ENCODE peak calls at places on chromosomes 5 and 9, in seven cellular contexts. U, K, F, S, T, X and R are unnamed samples.
A peak's percentile ranks its signal among the peaks of the same experiment; 100 is the strongest.

GRCh38 chr9:134412298-134412711 is 86.0 kb downstream of the RXRA start:
- DNase-seq in T (no peak), U (no peak), K (peak; percentile 37), F (no peak), S (no peak), X (no peak), R (no peak)

GRCh38 chr9:132877818-132878694 is at the start of gene AK8:
- DNase-seq in F (peak; percentile 92), X (peak; percentile 82), K (peak; percentile 33), S (peak; percentile 92), T (peak; percentile 81), U (peak; percentile 74), R (peak; percentile 55)

GRCh38 chr5:133236541-133236951 is 184.7 kb downstream of the HSPA4 start:
- DNase-seq in F (no peak), X (no peak), T (no peak), U (no peak), K (no peak), S (no peak), R (no peak)

GRCh38 chr9:78146241-78146640 is 89.6 kb upstream of the CEP78 start:
- DNase-seq in K (no peak), F (no peak), X (no peak), U (no peak), T (no peak), S (no peak), R (no peak)

GRCh38 chr9:131670247-131670681 is 69.6 kb downstream of the RAPGEF1 start:
- DNase-seq in X (no peak), F (no peak), T (no peak), U (peak; percentile 67), S (no peak), K (peak; percentile 67), R (no peak)

GRCh38 chr5:159874308-159874707 is 42.0 kb upstream of the ADRA1B start:
- DNase-seq in K (no peak), U (no peak), S (no peak), T (no peak), F (no peak), X (no peak), R (peak; percentile 73)

GRCh38 chr5:40429258-40430111 is 250.2 kb upstream of the PTGER4 start:
- DNase-seq in T (no peak), F (no peak), K (peak; percentile 27), U (no peak), X (peak; percentile 44), S (no peak), R (no peak)

GRCh38 chr5:118711727-118712126 is 276.6 kb downstream of the DTWD2 start:
- DNase-seq in K (no peak), U (no peak), T (no peak), F (no peak), S (no peak), X (no peak), R (no peak)

GRCh38 chr9:9612270-9612669 is 1000.5 kb downstream of the PTPRD start:
- DNase-seq in S (no peak), T (no peak), K (no peak), F (no peak), X (no peak), U (peak; percentile 7), R (no peak)

GRCh38 chr9:13088734-13089427 is 190.6 kb downstream of the MPDZ start:
- DNase-seq in K (no peak), T (peak; percentile 59), F (no peak), X (peak; percentile 75), U (peak; percentile 7), S (no peak), R (peak; percentile 14)

GRCh38 chr5:112492291-112492690 is 73.2 kb upstream of the EPB41L4A start:
- DNase-seq in F (no peak), X (peak; percentile 70), K (no peak), T (peak; percentile 14), U (peak; percentile 45), S (no peak), R (peak; percentile 64)

GRCh38 chr5:77210091-77211012 is at the start of gene PDE8B:
- DNase-seq in F (peak; percentile 71), S (peak; percentile 75), U (no peak), T (no peak), K (no peak), X (no peak), R (no peak)

GRCh38 chr5:35096209-35096608 is 48.5 kb upstream of the AGXT2 start:
- DNase-seq in S (no peak), K (no peak), X (peak; percentile 8), F (no peak), U (no peak), T (no peak), R (no peak)

GRCh38 chr9:111805262-111805661 is 10.5 kb upstream of the SHOC1 start:
- DNase-seq in X (no peak), S (no peak), T (no peak), U (no peak), F (no peak), K (no peak), R (no peak)

GRCh38 chr5:114010362-114010761 is 351.5 kb upstream of the KCNN2 start:
- DNase-seq in S (no peak), F (no peak), T (no peak), K (no peak), X (peak; percentile 68), U (no peak), R (no peak)

GRCh38 chr9:112743216-112743835 is 7.2 kb upstream of the SNX30 start:
- DNase-seq in F (no peak), S (no peak), U (no peak), K (no peak), T (no peak), X (no peak), R (no peak)

GRCh38 chr9:112006361-112007020 is 109.9 kb downstream of the UGCG start:
- DNase-seq in K (no peak), T (no peak), X (no peak), U (no peak), S (no peak), F (no peak), R (no peak)

GRCh38 chr5:33576726-33577620 is 136.2 kb downstream of the TARS1 start:
- DNase-seq in U (no peak), K (no peak), S (no peak), X (no peak), T (no peak), F (no peak), R (no peak)

GRCh38 chr9:110691002-110691549 is 22.5 kb downstream of the MUSK start:
- DNase-seq in F (no peak), T (no peak), S (no peak), U (no peak), K (no peak), X (peak; percentile 7), R (no peak)

GRCh38 chr5:1011226-1011631 is 2.6 kb downstream of the NKD2 start:
- DNase-seq in X (peak; percentile 28), F (peak; percentile 75), S (peak; percentile 68), T (no peak), U (peak; percentile 36), K (peak; percentile 6), R (no peak)

GRCh38 chr5:6194906-6195612 is 183.3 kb downstream of the MED10 start:
- DNase-seq in X (no peak), K (no peak), S (no peak), U (no peak), F (no peak), T (no peak), R (no peak)

GRCh38 chr9:93093449-93094293 is 2.3 kb upstream of the CARD19 start:
- DNase-seq in K (peak; percentile 17), X (no peak), S (peak; percentile 71), F (peak; percentile 84), U (peak; percentile 42), T (no peak), R (no peak)

GRCh38 chr5:66312291-66312690 is 168.2 kb downstream of the SREK1 start:
- DNase-seq in X (no peak), S (no peak), F (no peak), U (no peak), T (no peak), K (no peak), R (no peak)

DNA sequence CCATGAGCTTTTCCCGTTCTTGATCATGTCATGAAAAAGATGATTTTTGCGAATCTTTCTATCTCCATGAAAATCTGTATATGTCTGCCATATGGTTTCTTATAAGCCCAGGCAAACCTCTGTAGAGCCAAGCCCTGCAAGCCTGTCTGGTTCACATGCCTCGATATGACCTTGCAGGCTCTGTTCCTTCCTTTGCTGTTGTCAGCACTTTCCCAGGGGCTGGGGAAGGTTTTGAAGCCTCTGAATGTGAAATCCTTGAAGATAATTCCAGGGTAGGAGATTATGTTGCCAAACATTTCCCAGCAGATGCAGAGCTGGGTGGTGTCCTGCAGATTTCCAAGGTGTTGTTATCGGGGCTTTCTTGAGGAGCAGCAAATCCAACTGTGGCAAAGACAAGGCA is 60.6 kb upstream of the RPS23 start:
- DNase-seq in S (no peak), T (no peak), U (no peak), X (peak; percentile 26), K (no peak), F (no peak), R (no peak)
- H3K27ac ChIP-seq in S (no peak overlapping the region), T (no peak overlapping the region), U (no peak overlapping the region), X (peak overlapping the region; percentile 88), K (no peak overlapping the region), F (no peak overlapping the region), R (no peak overlapping the region)

GRCh38 chr5:149420509-149421371 is 41.6 kb upstream of the IL17B start:
- DNase-seq in X (peak; percentile 66), S (no peak), U (no peak), T (no peak), K (no peak), F (no peak), R (no peak)
- H3K4me1 ChIP-seq in X (peaks cover 81% of the 10 kb centered on the region), S (no peaks in the 10 kb centered on the region), U (peaks cover 75% of the 10 kb centered on the region), T (peaks cover 35% of the 10 kb centered on the region), K (peaks cover 30% of the 10 kb centered on the region), F (peaks cover 17% of the 10 kb centered on the region), R (peaks cover 80% of the 10 kb centered on the region)

GRCh38 chr5:157447246-157447645 is 12.8 kb upstream of the NIPAL4 start:
- DNase-seq in K (no peak), X (no peak), U (peak; percentile 76), S (no peak), T (no peak), F (no peak), R (no peak)
- H3K27ac ChIP-seq in K (no peak overlapping the region), X (no peak overlapping the region), U (no peak overlapping the region), S (no peak overlapping the region), T (no peak overlapping the region), F (no peak overlapping the region), R (no peak overlapping the region)

GRCh38 chr5:14217587-14217986 is 74.4 kb downstream of the TRIO start:
- DNase-seq in U (no peak), S (no peak), F (no peak), K (no peak), T (no peak), X (no peak), R (no peak)

GRCh38 chr5:14218011-14218410 is 74.9 kb downstream of the TRIO start:
- DNase-seq in T (no peak), X (no peak), S (no peak), K (no peak), U (no peak), F (no peak), R (no peak)

GRCh38 chr5:14219800-14220512 is 76.8 kb downstream of the TRIO start:
- DNase-seq in F (no peak), S (no peak), K (no peak), X (no peak), T (no peak), U (no peak), R (no peak)

GRCh38 chr5:14218480-14218879 is 75.3 kb downstream of the TRIO start:
- DNase-seq in S (no peak), X (no peak), U (no peak), T (no peak), F (no peak), K (no peak), R (no peak)

GRCh38 chr5:14218897-14219573 is 75.9 kb downstream of the TRIO start:
- DNase-seq in U (no peak), X (no peak), F (no peak), T (no peak), K (no peak), S (no peak), R (peak; percentile 56)
- H3K4me1 ChIP-seq in U (peaks cover 94% of the 10 kb centered on the region), X (peaks cover 38% of the 10 kb centered on the region), F (peaks cover 4% of the 10 kb centered on the region), T (peaks cover 19% of the 10 kb centered on the region), K (peaks cover 60% of the 10 kb centered on the region), S (peaks cover 9% of the 10 kb centered on the region), R (peaks cover 44% of the 10 kb centered on the region)

GRCh38 chr5:98414938-98415337 is 358.5 kb upstream of the RGMB start:
- DNase-seq in T (no peak), S (no peak), X (peak; percentile 62), K (no peak), F (no peak), U (no peak), R (no peak)
- H3K27ac ChIP-seq in T (no peak overlapping the region), S (no peak overlapping the region), X (no peak overlapping the region), K (no peak overlapping the region), F (no peak overlapping the region), U (no peak overlapping the region), R (peak overlapping the region; percentile 51)